ENCODE peak calls at places on chromosomes 4 and X, in five cellular contexts. U, I, S, K and M are unnamed samples.

GRCh38 chr4:96131186-96131585 is 291.3 kb downstream of the PDHA2 start:
- DNase-seq in U (no peak), S (no peak), I (no peak), K (no peak), M (no peak)

GRCh38 chrX:139091086-139091485 is 379.6 kb upstream of the FGF13 start:
- DNase-seq in I (no peak), U (no peak), S (no peak), K (no peak), M (no peak)

GRCh38 chrX:148288451-148288850 is 212.0 kb upstream of the AFF2 start:
- DNase-seq in K (no peak), I (no peak), S (no peak), U (no peak), M (no peak)

GRCh38 chr4:39977489-39978377 is at the start of gene PDS5A:
- DNase-seq in I (peak; percentile 85), U (peak; percentile 90), K (peak; percentile 90), S (peak; percentile 45), M (peak; percentile 96)

GRCh38 chr4:153790962-153791551 is 2.2 kb upstream of the SFRP2 start:
- DNase-seq in S (no peak), U (peak; percentile 62), K (no peak), I (no peak), M (no peak)

GRCh38 chr4:143337600-143338287 is 1.1 kb downstream of the GAB1 start:
- DNase-seq in K (peak; percentile 36), U (peak; percentile 50), I (no peak), S (no peak), M (no peak)

GRCh38 chr4:5446595-5446994 is 261.8 kb downstream of the EVC2 start:
- DNase-seq in S (no peak), K (no peak), I (no peak), U (no peak), M (no peak)

GRCh38 chr4:123411976-123412589 is 15.5 kb downstream of the SPRY1 start:
- DNase-seq in I (no peak), U (no peak), K (no peak), S (no peak), M (no peak)

GRCh38 chr4:88411491-88412101 is 32.9 kb downstream of the HERC6 start:
- DNase-seq in I (no peak), U (no peak), S (no peak), K (no peak), M (no peak)

GRCh38 chrX:56975611-56976010 is 19.7 kb downstream of the SPIN3 start:
- DNase-seq in S (no peak), I (no peak), U (no peak), K (peak; percentile 50), M (no peak)